ENCODE peak calls at places on chromosomes 16 and 17, in four cellular contexts. V is activated CD4-positive, alpha-beta memory T cell treated with anti-CD3 and anti-CD28 coated beads, Interleukin-2, amount 10 ng/mL, durations not matched to agents 7 days and 5 days; A is adipocyte; J is DMS79 treated with DMSO at 0.1 percent for 48 hours. G is an unnamed sample.

GRCh38 chr16:82203198-82203597 is 33.2 kb upstream of the MPHOSPH6 start:
- DNase-seq in V (no peak), A (no peak), J (no peak), G (no peak)

GRCh38 chr16:85515319-85515745 is 97.8 kb upstream of the GSE1 start:
- DNase-seq in V (no peak), A (no peak), J (no peak), G (no peak)

GRCh38 chr17:1882836-1883235 is 53.0 kb downstream of the RPA1 start:
- DNase-seq in A (peak), J (peak), V (peak), G (peak)

GRCh38 chr17:62062313-62062712 is 2.8 kb downstream of the MED13 start:
- DNase-seq in V (no peak), A (peak), J (no peak), G (no peak)

GRCh38 chr17:28684963-28685362 is 23.0 kb downstream of the SUPT6H start:
- DNase-seq in V (no peak), J (peak), A (peak), G (no peak)

GRCh38 chr16:10039220-10040096 is 142.8 kb downstream of the GRIN2A start:
- DNase-seq in J (peak), A (peak), V (no peak), G (no peak)

GRCh38 chr17:81254955-81255717 is 16.0 kb downstream of the NDUFAF8 start:
- DNase-seq in V (no peak), J (peak), A (peak), G (no peak)

GRCh38 chr17:78092794-78093324 is 35.7 kb downstream of the TMC6 start:
- DNase-seq in J (no peak), A (no peak), V (no peak), G (no peak)

GRCh38 chr16:2147981-2148671 is at the start of gene RAB26:
- DNase-seq in J (peak), A (peak), V (peak), G (peak)

GRCh38 chr16:51407921-51408320 is 256.9 kb upstream of the SALL1 start:
- DNase-seq in V (no peak), A (no peak), J (no peak), G (no peak)

GRCh38 chr16:69260506-69260905 is 50.6 kb upstream of the VPS4A start:
- DNase-seq in J (no peak), V (no peak), A (no peak), G (no peak)

GRCh38 chr17:44734272-44734671 is 24.5 kb upstream of the ADAM11 start:
- DNase-seq in J (no peak), V (no peak), A (no peak), G (no peak)

GRCh38 chr16:28821874-28822519 is 802 bp upstream of the ATXN2L start:
- DNase-seq in J (peak), V (no peak), A (peak), G (no peak)

GRCh38 chr17:2928294-2928890 is 132.2 kb downstream of the RAP1GAP2 start:
- DNase-seq in V (no peak), J (no peak), A (no peak), G (no peak)

GRCh38 chr16:85929259-85929704 is 30.3 kb downstream of the IRF8 start:
- DNase-seq in V (no peak), A (no peak), J (peak), G (no peak)

GRCh38 chr17:20063665-20064648 is 54.8 kb downstream of the SPECC1 start:
- DNase-seq in J (peak), V (peak), A (peak), G (no peak)

GRCh38 chr17:30375661-30376060 is 3.1 kb upstream of the CPD start:
- DNase-seq in A (peak), J (no peak), V (no peak), G (no peak)